ENCODE peak calls at places on chromosomes 12 and 14, in four cellular contexts. W is GM10248, L is RPMI7951, H is H7. X is an unnamed sample.

GRCh38 chr14:100341301-100342031 is 18.3 kb downstream of the SLC25A47 start:
- DNase-seq in W (peak), L (peak), H (peak), X (peak)

GRCh38 chr12:48542300-48542928 is 17.0 kb downstream of the OR8S1 start:
- DNase-seq in W (peak), L (peak), H (peak), X (peak)

GRCh38 chr12:16037533-16037932 is 126.4 kb downstream of the DERA start:
- DNase-seq in W (no peak), L (no peak), H (no peak), X (no peak)

GRCh38 chr14:64688801-64689200 is 15.4 kb upstream of the PLEKHG3 start:
- DNase-seq in W (no peak), L (no peak), H (peak), X (no peak)

GRCh38 chr14:73591690-73592448 is at the start of gene ACOT4:
- DNase-seq in W (peak), L (peak), H (peak), X (peak)

GRCh38 chr12:128818065-128819022 is 5.4 kb downstream of the SLC15A4 start:
- DNase-seq in W (peak), L (peak), H (no peak), X (peak)

GRCh38 chr12:113310489-113310888 is 24.4 kb downstream of the SLC8B1 start:
- DNase-seq in W (no peak), L (peak), H (peak), X (peak)

GRCh38 chr14:72855913-72856312 is 38.0 kb downstream of the DPF3 start:
- DNase-seq in W (no peak), L (peak), H (no peak), X (peak)

GRCh38 chr12:108543642-108544041 is 17.3 kb downstream of the SART3 start:
- DNase-seq in W (no peak), L (no peak), H (no peak), X (no peak)

GRCh38 chr12:27163048-27163715 is 80.8 kb upstream of the C12orf71 start:
- DNase-seq in W (no peak), L (peak), H (no peak), X (peak)

GRCh38 chr12:6229823-6230222 is 29.6 kb downstream of the CD9 start:
- DNase-seq in W (no peak), L (peak), H (no peak), X (peak)

GRCh38 chr12:78759387-78759786 is 105.2 kb upstream of the SYT1 start:
- DNase-seq in W (no peak), L (peak), H (no peak), X (peak)

GRCh38 chr12:101582937-101583336 is 11.8 kb upstream of the MYBPC1 start:
- DNase-seq in W (no peak), L (no peak), H (no peak), X (no peak)

GRCh38 chr12:58030566-58031279 is 89.4 kb downstream of the ATP23 start:
- DNase-seq in W (no peak), L (peak), H (no peak), X (peak)

GRCh38 chr12:109223211-109223610 is 85.9 kb downstream of the FOXN4 start:
- DNase-seq in W (no peak), L (no peak), H (no peak), X (no peak)

GRCh38 chr14:54377501-54377900 is 19.3 kb upstream of the CDKN3 start:
- DNase-seq in W (no peak), L (no peak), H (no peak), X (no peak)

GRCh38 chr12:107277850-107278249 is 184.5 kb upstream of the CRY1 start:
- DNase-seq in W (no peak), L (peak), H (no peak), X (peak)

GRCh38 chr12:124699878-124700277 is 132.5 kb upstream of the NCOR2 start:
- DNase-seq in W (no peak), L (no peak), H (no peak), X (no peak)

GRCh38 chr12:104064031-104064841 is at the start of gene HCFC2:
- DNase-seq in W (peak), L (peak), H (peak), X (peak)

GRCh38 chr14:61498303-61498702 is 176.9 kb downstream of the PRKCH start:
- DNase-seq in W (no peak), L (peak), H (no peak), X (peak)

GRCh38 chr12:3222306-3222705 is 145.1 kb downstream of the TSPAN9 start:
- DNase-seq in W (no peak), L (no peak), H (no peak), X (no peak)

GRCh38 chr14:22875748-22876319 is 4.3 kb downstream of the LRP10 start:
- DNase-seq in W (no peak), L (no peak), H (peak), X (no peak)

GRCh38 chr14:31876741-31877140 is 200.4 kb upstream of the ARHGAP5 start:
- DNase-seq in W (no peak), L (no peak), H (no peak), X (no peak)